ENCODE peak calls at places on chromosome 21, in four cellular contexts. One of them, this sample, is unnamed. For H3K27me3 and H3K36me3, the result is how much of the 10 kb centered on the place peaks cover.

GRCh38 chr21:32256873-32257620 is 21.8 kb downstream of the MIS18A start:
- DNase-seq in left lung: no peak
- DNase-seq in cardiac muscle cell: peak
- DNase-seq in esophagus muscularis mucosa: no peak
- DNase-seq in this sample: peak

GRCh38 chr21:25647632-25648031 is 8.6 kb downstream of the JAM2 start:
- DNase-seq in left lung: no peak
- DNase-seq in cardiac muscle cell: no peak
- DNase-seq in esophagus muscularis mucosa: no peak
- DNase-seq in this sample: no peak

GRCh38 chr21:31310750-31311149 is 33.3 kb downstream of the TIAM1 start:
- DNase-seq in left lung: no peak
- DNase-seq in cardiac muscle cell: no peak
- DNase-seq in esophagus muscularis mucosa: no peak
- DNase-seq in this sample: no peak

GRCh38 chr21:26684866-26685265 is 111.8 kb upstream of the CYYR1 start:
- DNase-seq in left lung: no peak
- DNase-seq in cardiac muscle cell: no peak
- DNase-seq in esophagus muscularis mucosa: no peak
- DNase-seq in this sample: no peak

GRCh38 chr21:32347887-32348450 is 44.8 kb downstream of the URB1 start:
- DNase-seq in left lung: no peak
- DNase-seq in cardiac muscle cell: no peak
- DNase-seq in esophagus muscularis mucosa: no peak
- DNase-seq in this sample: no peak

GRCh38 chr21:34545079-34545884 is 33.3 kb upstream of the KCNE1 start:
- DNase-seq in left lung: no peak
- DNase-seq in cardiac muscle cell: peak
- DNase-seq in esophagus muscularis mucosa: no peak
- DNase-seq in this sample: no peak

GRCh38 chr21:34552324-34553198 is 40.6 kb upstream of the KCNE1 start:
- DNase-seq in left lung: no peak
- DNase-seq in cardiac muscle cell: no peak
- DNase-seq in esophagus muscularis mucosa: no peak
- DNase-seq in this sample: no peak

GRCh38 chr21:33977721-33978369 is 62.2 kb upstream of the ATP5PO start:
- DNase-seq in left lung: no peak
- DNase-seq in cardiac muscle cell: no peak
- DNase-seq in esophagus muscularis mucosa: no peak
- DNase-seq in this sample: no peak

GRCh38 chr21:34836103-34836932 is 167.5 kb downstream of the CLIC6 start:
- DNase-seq in left lung: peak
- DNase-seq in cardiac muscle cell: no peak
- DNase-seq in esophagus muscularis mucosa: no peak
- DNase-seq in this sample: peak

GRCh38 chr21:40120944-40121575 is 253.8 kb downstream of the PCP4 start:
- DNase-seq in left lung: no peak
- DNase-seq in cardiac muscle cell: peak
- DNase-seq in esophagus muscularis mucosa: no peak
- DNase-seq in this sample: no peak

GRCh38 chr21:31537872-31538576 is 121.5 kb upstream of the SOD1 start:
- DNase-seq in left lung: no peak
- DNase-seq in cardiac muscle cell: no peak
- DNase-seq in esophagus muscularis mucosa: no peak
- DNase-seq in this sample: no peak

GRCh38 chr21:34274001-34274400 is 89.8 kb upstream of the KCNE2 start:
- DNase-seq in left lung: no peak
- DNase-seq in cardiac muscle cell: no peak
- DNase-seq in esophagus muscularis mucosa: no peak
- DNase-seq in this sample: no peak

GRCh38 chr21:27787046-27787445 is 820.2 kb upstream of the ADAMTS5 start:
- DNase-seq in left lung: no peak
- DNase-seq in cardiac muscle cell: no peak
- DNase-seq in esophagus muscularis mucosa: no peak
- DNase-seq in this sample: no peak

GRCh38 chr21:35037384-35038105 is 11.6 kb downstream of the RUNX1 start:
- DNase-seq in left lung: no peak
- DNase-seq in cardiac muscle cell: no peak
- DNase-seq in esophagus muscularis mucosa: no peak
- DNase-seq in this sample: no peak

GRCh38 chr21:31945576-31945975 is 72.8 kb downstream of the HUNK start:
- DNase-seq in left lung: no peak
- DNase-seq in cardiac muscle cell: no peak
- DNase-seq in esophagus muscularis mucosa: no peak
- DNase-seq in this sample: no peak

GRCh38 chr21:33031562-33031961 is 5.8 kb downstream of the OLIG2 start:
- DNase-seq in left lung: no peak
- DNase-seq in cardiac muscle cell: no peak
- DNase-seq in esophagus muscularis mucosa: no peak
- DNase-seq in this sample: no peak

GRCh38 chr21:24844672-24845071 is 762.6 kb downstream of the MRPL39 start:
- DNase-seq in left lung: no peak
- DNase-seq in cardiac muscle cell: no peak
- DNase-seq in esophagus muscularis mucosa: no peak
- DNase-seq in this sample: no peak

GRCh38 chr21:25862596-25862995 is 127.8 kb downstream of the GABPA start:
- DNase-seq in left lung: no peak
- DNase-seq in cardiac muscle cell: no peak
- DNase-seq in esophagus muscularis mucosa: no peak
- DNase-seq in this sample: no peak

GRCh38 chr21:31203371-31204054 is 140.5 kb downstream of the TIAM1 start:
- DNase-seq in left lung: no peak
- DNase-seq in cardiac muscle cell: no peak
- DNase-seq in esophagus muscularis mucosa: no peak
- DNase-seq in this sample: no peak

GRCh38 chr21:33299181-33299752 is 25.5 kb upstream of the IFNAR1 start:
- DNase-seq in left lung: no peak
- DNase-seq in cardiac muscle cell: no peak
- DNase-seq in esophagus muscularis mucosa: no peak
- DNase-seq in this sample: no peak

GRCh38 chr21:14901482-14901958 is 163.3 kb downstream of the NRIP1 start:
- DNase-seq in left lung: no peak
- DNase-seq in cardiac muscle cell: no peak
- DNase-seq in esophagus muscularis mucosa: no peak
- DNase-seq in this sample: no peak

GRCh38 chr21:39911286-39911685 is 44.0 kb downstream of the PCP4 start:
- DNase-seq in left lung: no peak
- DNase-seq in cardiac muscle cell: no peak
- DNase-seq in esophagus muscularis mucosa: no peak
- DNase-seq in this sample: no peak

GRCh38 chr21:33313183-33313582 is 11.6 kb upstream of the IFNAR1 start:
- DNase-seq in left lung: no peak
- DNase-seq in cardiac muscle cell: no peak
- DNase-seq in esophagus muscularis mucosa: no peak
- DNase-seq in this sample: no peak

GRCh38 chr21:14273736-14274538 is 58.0 kb downstream of the RBM11 start:
- DNase-seq in left lung: peak
- DNase-seq in cardiac muscle cell: no peak
- DNase-seq in esophagus muscularis mucosa: no peak
- DNase-seq in this sample: no peak

GRCh38 chr21:38646213-38646837 is 148.0 kb upstream of the ERG start:
- DNase-seq in left lung: no peak
- DNase-seq in cardiac muscle cell: no peak
- DNase-seq in esophagus muscularis mucosa: no peak
- DNase-seq in this sample: no peak
- H3K27me3 ChIP-seq in left lung: under half
- H3K27me3 ChIP-seq in cardiac muscle cell: under half
- H3K27me3 ChIP-seq in esophagus muscularis mucosa: under half
- H3K27me3 ChIP-seq in this sample: under half

GRCh38 chr21:44582055-44582454 is 1.7 kb upstream of the KRTAP10-5 start:
- DNase-seq in left lung: no peak
- DNase-seq in cardiac muscle cell: no peak
- DNase-seq in esophagus muscularis mucosa: no peak
- DNase-seq in this sample: no peak
- H3K36me3 ChIP-seq in left lung: under half
- H3K36me3 ChIP-seq in cardiac muscle cell: under half
- H3K36me3 ChIP-seq in esophagus muscularis mucosa: under half
- H3K36me3 ChIP-seq in this sample: under half

GRCh38 chr21:29175408-29176147 is 45.1 kb downstream of the MAP3K7CL start:
- DNase-seq in left lung: no peak
- DNase-seq in cardiac muscle cell: no peak
- DNase-seq in esophagus muscularis mucosa: no peak
- DNase-seq in this sample: no peak
- H3K27ac ChIP-seq in left lung: peak
- H3K27ac ChIP-seq in cardiac muscle cell: no peak
- H3K27ac ChIP-seq in esophagus muscularis mucosa: no peak
- H3K27ac ChIP-seq in this sample: no peak

DNA sequence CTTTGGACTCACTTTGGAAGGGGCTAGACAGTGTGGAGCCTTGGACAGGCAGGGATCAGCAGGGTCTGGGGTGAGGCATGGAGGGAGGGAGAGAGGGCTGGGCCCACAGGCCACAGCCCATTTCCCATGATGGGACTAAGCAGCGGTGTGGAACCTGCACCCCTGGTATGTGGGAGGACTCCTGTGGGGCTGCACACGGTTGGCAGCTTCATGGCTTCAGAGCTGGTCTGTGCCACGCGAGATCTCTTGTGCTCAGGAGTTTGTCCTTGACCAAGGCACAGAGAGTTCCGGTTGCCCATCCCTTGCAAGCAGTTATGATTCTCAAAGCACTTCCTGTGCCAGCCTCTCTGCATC is 8.1 kb upstream of the PTTG1IP start:
- DNase-seq in left lung: no peak
- DNase-seq in cardiac muscle cell: no peak
- DNase-seq in esophagus muscularis mucosa: no peak
- DNase-seq in this sample: no peak
- H3K27me3 ChIP-seq in left lung: under half
- H3K27me3 ChIP-seq in cardiac muscle cell: under half
- H3K27me3 ChIP-seq in esophagus muscularis mucosa: under half
- H3K27me3 ChIP-seq in this sample: under half

GRCh38 chr21:36038701-36039497 is 21.4 kb downstream of the SETD4 start:
- DNase-seq in left lung: no peak
- DNase-seq in cardiac muscle cell: no peak
- DNase-seq in esophagus muscularis mucosa: no peak
- DNase-seq in this sample: no peak
- H3K36me3 ChIP-seq in left lung: half or more
- H3K36me3 ChIP-seq in cardiac muscle cell: under half
- H3K36me3 ChIP-seq in esophagus muscularis mucosa: half or more
- H3K36me3 ChIP-seq in this sample: under half

GRCh38 chr21:37452222-37452621 is 85.6 kb downstream of the DYRK1A start:
- DNase-seq in left lung: no peak
- DNase-seq in cardiac muscle cell: peak
- DNase-seq in esophagus muscularis mucosa: no peak
- DNase-seq in this sample: peak
- H3K27ac ChIP-seq in left lung: peak
- H3K27ac ChIP-seq in cardiac muscle cell: peak
- H3K27ac ChIP-seq in esophagus muscularis mucosa: peak
- H3K27ac ChIP-seq in this sample: peak

GRCh38 chr21:42432695-42433094 is 29.0 kb downstream of the UBASH3A start:
- DNase-seq in left lung: no peak
- DNase-seq in cardiac muscle cell: no peak
- DNase-seq in esophagus muscularis mucosa: no peak
- DNase-seq in this sample: no peak
- H3K27me3 ChIP-seq in left lung: under half
- H3K27me3 ChIP-seq in cardiac muscle cell: under half
- H3K27me3 ChIP-seq in esophagus muscularis mucosa: under half
- H3K27me3 ChIP-seq in this sample: under half

GRCh38 chr21:46544824-46545223 is 60.1 kb downstream of the S100B start:
- DNase-seq in left lung: no peak
- DNase-seq in cardiac muscle cell: no peak
- DNase-seq in esophagus muscularis mucosa: no peak
- DNase-seq in this sample: no peak
- H3K36me3 ChIP-seq in left lung: half or more
- H3K36me3 ChIP-seq in cardiac muscle cell: under half
- H3K36me3 ChIP-seq in esophagus muscularis mucosa: half or more
- H3K36me3 ChIP-seq in this sample: half or more

GRCh38 chr21:17900281-17900989 is 81.3 kb upstream of the C21orf91 start:
- DNase-seq in left lung: no peak
- DNase-seq in cardiac muscle cell: no peak
- DNase-seq in esophagus muscularis mucosa: no peak
- DNase-seq in this sample: peak

GRCh38 chr21:17903029-17903806 is 84.1 kb upstream of the C21orf91 start:
- DNase-seq in left lung: no peak
- DNase-seq in cardiac muscle cell: peak
- DNase-seq in esophagus muscularis mucosa: no peak
- DNase-seq in this sample: no peak

GRCh38 chr21:17903929-17904639 is 84.9 kb upstream of the C21orf91 start:
- DNase-seq in left lung: no peak
- DNase-seq in cardiac muscle cell: no peak
- DNase-seq in esophagus muscularis mucosa: no peak
- DNase-seq in this sample: no peak

GRCh38 chr21:17901458-17902092 is 82.4 kb upstream of the C21orf91 start:
- DNase-seq in left lung: no peak
- DNase-seq in cardiac muscle cell: no peak
- DNase-seq in esophagus muscularis mucosa: no peak
- DNase-seq in this sample: no peak

GRCh38 chr21:17900990-17901385 is 81.8 kb upstream of the C21orf91 start:
- DNase-seq in left lung: no peak
- DNase-seq in cardiac muscle cell: no peak
- DNase-seq in esophagus muscularis mucosa: no peak
- DNase-seq in this sample: no peak
- H3K27ac ChIP-seq in left lung: no peak
- H3K27ac ChIP-seq in cardiac muscle cell: no peak
- H3K27ac ChIP-seq in esophagus muscularis mucosa: no peak
- H3K27ac ChIP-seq in this sample: peak

GRCh38 chr21:29682800-29683199 is 257.0 kb downstream of the GRIK1 start:
- DNase-seq in left lung: no peak
- DNase-seq in cardiac muscle cell: no peak
- DNase-seq in esophagus muscularis mucosa: no peak
- DNase-seq in this sample: no peak

GRCh38 chr21:29689753-29690152 is 250.0 kb downstream of the GRIK1 start:
- DNase-seq in left lung: no peak
- DNase-seq in cardiac muscle cell: no peak
- DNase-seq in esophagus muscularis mucosa: no peak
- DNase-seq in this sample: no peak

GRCh38 chr21:29680273-29680672 is 259.5 kb downstream of the GRIK1 start:
- DNase-seq in left lung: no peak
- DNase-seq in cardiac muscle cell: no peak
- DNase-seq in esophagus muscularis mucosa: no peak
- DNase-seq in this sample: no peak

GRCh38 chr21:29678616-29679015 is 261.2 kb downstream of the GRIK1 start:
- DNase-seq in left lung: no peak
- DNase-seq in cardiac muscle cell: no peak
- DNase-seq in esophagus muscularis mucosa: no peak
- DNase-seq in this sample: no peak

DNA sequence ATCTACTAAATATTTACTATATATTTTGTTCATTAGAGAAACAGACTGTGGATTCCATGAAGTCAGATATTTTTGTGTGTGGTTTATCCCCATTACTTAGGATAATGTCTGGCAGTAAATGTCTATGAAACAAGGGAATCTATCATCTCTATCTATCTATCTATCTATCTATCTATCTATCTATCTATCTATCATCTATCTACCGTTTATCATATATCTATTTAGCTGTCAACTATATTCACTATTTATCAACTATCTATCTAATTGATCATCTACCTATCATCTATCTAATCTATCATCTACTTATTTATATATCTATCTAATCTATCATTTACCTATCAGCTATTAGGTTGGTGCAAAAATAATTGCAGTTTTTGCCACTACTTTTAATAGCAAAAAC is 255.7 kb downstream of the GRIK1 start:
- DNase-seq in left lung: no peak
- DNase-seq in cardiac muscle cell: no peak
- DNase-seq in esophagus muscularis mucosa: no peak
- DNase-seq in this sample: no peak
- H3K27me3 ChIP-seq in left lung: under half
- H3K27me3 ChIP-seq in cardiac muscle cell: under half
- H3K27me3 ChIP-seq in esophagus muscularis mucosa: under half
- H3K27me3 ChIP-seq in this sample: under half

This sample was measured in gastrocnemius medialis.